ENCODE peak calls at places on chromosomes 5 and 9, in ten cellular contexts. H, N, T, X, F, I, D, W, E and Q are unnamed samples.

GRCh38 chr5:14305045-14305444 is 161.9 kb downstream of the TRIO start:
- DNase-seq in H (peak), N (no peak), T (no peak), X (no peak), F (peak), I (no peak), D (no peak), W (no peak), E (no peak), Q (peak)

GRCh38 chr9:101269596-101270324 is 115.0 kb downstream of the BAAT start:
- DNase-seq in H (no peak), N (no peak), T (no peak), X (no peak), F (no peak), I (no peak), D (no peak), W (no peak), E (no peak), Q (no peak)

GRCh38 chr9:134496413-134497282 is 145.0 kb upstream of the COL5A1 start:
- DNase-seq in H (no peak), N (no peak), T (no peak), X (no peak), F (peak), I (no peak), D (peak), W (no peak), E (no peak), Q (no peak)

GRCh38 chr5:91024160-91024559 is 359.0 kb downstream of the ARRDC3 start:
- DNase-seq in H (no peak), N (no peak), T (no peak), X (no peak), F (no peak), I (no peak), D (no peak), W (no peak), E (no peak), Q (no peak)

GRCh38 chr5:90293931-90294330 is 115.6 kb downstream of the CETN3 start:
- DNase-seq in H (peak), N (no peak), T (no peak), X (no peak), F (peak), I (no peak), D (no peak), W (no peak), E (no peak), Q (no peak)

GRCh38 chr5:67887648-67888047 is 327.9 kb upstream of the PIK3R1 start:
- DNase-seq in H (no peak), N (no peak), T (no peak), X (no peak), F (no peak), I (no peak), D (no peak), W (no peak), E (no peak), Q (no peak)

GRCh38 chr5:164346785-164347630 is 841.6 kb downstream of the MAT2B start:
- DNase-seq in H (no peak), N (no peak), T (no peak), X (no peak), F (no peak), I (no peak), D (no peak), W (no peak), E (no peak), Q (no peak)

GRCh38 chr5:111734013-111734412 is 23.0 kb downstream of the NREP start:
- DNase-seq in H (peak), N (no peak), T (no peak), X (no peak), F (peak), I (no peak), D (no peak), W (no peak), E (no peak), Q (no peak)

GRCh38 chr5:141965071-141965470 is 3.8 kb upstream of the RNF14 start:
- DNase-seq in H (no peak), N (no peak), T (no peak), X (no peak), F (no peak), I (no peak), D (no peak), W (no peak), E (no peak), Q (no peak)

GRCh38 chr9:109574061-109574882 is 76.2 kb upstream of the PTPN3 start:
- DNase-seq in H (peak), N (peak), T (no peak), X (peak), F (peak), I (no peak), D (no peak), W (no peak), E (peak), Q (peak)

GRCh38 chr9:109568089-109568488 is 70.0 kb upstream of the PTPN3 start:
- DNase-seq in H (no peak), N (no peak), T (no peak), X (no peak), F (no peak), I (no peak), D (no peak), W (no peak), E (no peak), Q (no peak)

DNA sequence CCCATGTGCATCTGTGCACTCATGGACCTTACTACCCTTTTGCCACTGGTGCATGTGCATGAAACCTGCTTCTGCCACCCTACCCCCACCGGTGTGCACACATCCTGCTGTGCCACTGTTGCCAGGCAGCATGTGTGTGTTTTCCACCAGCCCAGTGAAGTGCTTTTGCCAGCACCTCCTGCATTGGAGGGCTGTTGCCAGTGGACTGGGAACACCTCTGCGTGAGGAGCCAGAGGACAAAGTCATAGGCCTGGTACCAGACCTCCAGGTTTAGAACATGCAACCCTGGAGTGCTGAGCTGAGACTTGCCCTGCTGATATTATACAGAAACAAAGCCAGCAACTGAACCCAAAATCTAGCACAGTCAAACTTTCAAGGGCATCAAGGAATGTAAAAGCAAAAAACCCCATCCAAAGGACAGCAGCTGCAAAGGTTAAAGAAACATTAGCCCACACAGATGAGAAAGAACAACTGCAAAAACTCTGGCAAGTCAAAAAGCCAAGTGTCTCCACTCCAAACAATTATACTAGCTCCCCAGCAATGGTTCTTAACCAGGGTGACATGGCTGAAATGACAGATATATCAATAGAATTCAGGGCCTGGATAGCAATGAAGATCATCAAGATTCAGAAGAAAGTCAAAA is 70.6 kb upstream of the PTPN3 start:
- DNase-seq in H (no peak), N (no peak), T (no peak), X (no peak), F (no peak), I (no peak), D (no peak), W (no peak), E (no peak), Q (no peak)
- H3K27ac ChIP-seq in H (no peak), N (no peak), T (no peak), X (no peak), F (no peak), I (no peak), D (no peak), W (no peak), E (no peak), Q (no peak)

GRCh38 chr9:22990349-22990748 is 543.7 kb downstream of the DMRTA1 start:
- DNase-seq in H (no peak), N (no peak), T (no peak), X (no peak), F (no peak), I (no peak), D (no peak), W (no peak), E (no peak), Q (no peak)

DNA sequence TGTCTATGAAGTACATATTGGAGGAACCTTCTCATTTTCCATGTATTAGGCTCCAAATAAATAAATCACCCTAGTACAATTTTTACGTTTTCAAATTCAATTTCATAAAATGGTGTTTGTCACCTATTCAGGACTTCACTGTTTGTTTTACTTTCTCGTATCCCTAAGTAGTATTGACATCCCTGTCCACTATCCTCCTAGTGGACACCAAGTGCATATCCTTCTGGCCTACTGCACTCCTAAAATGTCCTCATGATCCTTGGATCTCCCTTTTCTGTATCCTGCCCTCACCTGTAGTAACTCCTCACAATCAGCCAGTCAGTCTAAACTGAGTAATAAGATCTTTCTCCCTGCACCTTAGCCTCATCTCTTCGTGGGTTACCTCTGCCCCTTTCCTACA is 539.9 kb downstream of the DMRTA1 start:
- DNase-seq in H (no peak), N (no peak), T (no peak), X (no peak), F (no peak), I (no peak), D (no peak), W (no peak), E (no peak), Q (no peak)
- TF ChIP-seq CTCF in H (no peak), N (no peak), T (no peak), X (no peak), F (peak), I (no peak), D (no peak), W (no peak), E (no peak), Q (no peak)

GRCh38 chr5:79346420-79346824 is 110.5 kb downstream of the JMY start:
- DNase-seq in H (peak), N (no peak), T (no peak), X (no peak), F (peak), I (no peak), D (no peak), W (no peak), E (no peak), Q (peak)

GRCh38 chr5:79349047-79349446 is 113.1 kb downstream of the JMY start:
- DNase-seq in H (peak), N (no peak), T (no peak), X (no peak), F (no peak), I (no peak), D (no peak), W (no peak), E (no peak), Q (peak)
- H3K27ac ChIP-seq in H (no peak), N (no peak), T (no peak), X (no peak), F (no peak), I (no peak), D (no peak), W (no peak), E (no peak), Q (no peak)

GRCh38 chr5:62457071-62457470 is 44.5 kb downstream of the IPO11 start:
- DNase-seq in H (peak), N (no peak), T (no peak), X (no peak), F (no peak), I (no peak), D (no peak), W (no peak), E (no peak), Q (peak)

GRCh38 chr5:62461561-62461960 is 49.0 kb downstream of the IPO11 start:
- DNase-seq in H (no peak), N (no peak), T (no peak), X (no peak), F (no peak), I (no peak), D (no peak), W (no peak), E (no peak), Q (no peak)

GRCh38 chr5:62466228-62466627 is 53.7 kb downstream of the IPO11 start:
- DNase-seq in H (no peak), N (no peak), T (no peak), X (no peak), F (peak), I (no peak), D (no peak), W (no peak), E (no peak), Q (no peak)

GRCh38 chr5:62460578-62460983 is 48.0 kb downstream of the IPO11 start:
- DNase-seq in H (peak), N (no peak), T (no peak), X (no peak), F (peak), I (no peak), D (no peak), W (no peak), E (no peak), Q (peak)
- TF ChIP-seq CTCF in H (peak), N (peak), T (peak), X (peak), F (peak), I (peak), D (peak), W (peak), E (peak), Q (peak)

GRCh38 chr5:139636207-139636792 is 11.8 kb upstream of the CXXC5 start:
- DNase-seq in H (peak), N (no peak), T (peak), X (peak), F (no peak), I (no peak), D (peak), W (no peak), E (peak), Q (no peak)

GRCh38 chr5:139638090-139638735 is 9.9 kb upstream of the CXXC5 start:
- DNase-seq in H (no peak), N (peak), T (no peak), X (no peak), F (peak), I (peak), D (peak), W (peak), E (peak), Q (no peak)

GRCh38 chr5:139635606-139636206 is 12.4 kb upstream of the CXXC5 start:
- DNase-seq in H (peak), N (no peak), T (no peak), X (no peak), F (peak), I (peak), D (peak), W (peak), E (peak), Q (peak)

GRCh38 chr5:139637438-139638089 is 10.6 kb upstream of the CXXC5 start:
- DNase-seq in H (peak), N (peak), T (peak), X (no peak), F (peak), I (peak), D (peak), W (peak), E (peak), Q (no peak)

GRCh38 chr5:139636975-139637408 is 11.2 kb upstream of the CXXC5 start:
- DNase-seq in H (peak), N (no peak), T (peak), X (peak), F (peak), I (no peak), D (no peak), W (no peak), E (no peak), Q (no peak)
- H3K27ac ChIP-seq in H (no peak), N (peak), T (no peak), X (peak), F (no peak), I (peak), D (peak), W (no peak), E (peak), Q (no peak)

GRCh38 chr5:134227259-134227658 is 1.4 kb upstream of the PPP2CA start:
- DNase-seq in H (peak), N (peak), T (no peak), X (no peak), F (no peak), I (peak), D (peak), W (peak), E (peak), Q (no peak)
- TF ChIP-seq CTCF in H (peak), N (peak), T (no peak), X (no peak), F (no peak), I (no peak), D (peak), W (no peak), E (no peak), Q (no peak)

GRCh38 chr9:106797299-106797698 is 65.7 kb upstream of the ZNF462 start:
- DNase-seq in H (no peak), N (no peak), T (no peak), X (no peak), F (peak), I (no peak), D (peak), W (no peak), E (no peak), Q (no peak)

GRCh38 chr9:106799146-106799545 is 63.8 kb upstream of the ZNF462 start:
- DNase-seq in H (peak), N (no peak), T (no peak), X (no peak), F (peak), I (no peak), D (no peak), W (no peak), E (no peak), Q (peak)

GRCh38 chr9:106800691-106801090 is 62.3 kb upstream of the ZNF462 start:
- DNase-seq in H (no peak), N (no peak), T (no peak), X (no peak), F (no peak), I (no peak), D (no peak), W (no peak), E (no peak), Q (no peak)

GRCh38 chr9:106798021-106798799 is 64.8 kb upstream of the ZNF462 start:
- DNase-seq in H (no peak), N (no peak), T (no peak), X (no peak), F (no peak), I (no peak), D (no peak), W (no peak), E (no peak), Q (no peak)

GRCh38 chr9:106796771-106797170 is 66.2 kb upstream of the ZNF462 start:
- DNase-seq in H (no peak), N (no peak), T (no peak), X (no peak), F (no peak), I (no peak), D (no peak), W (no peak), E (no peak), Q (no peak)
- H3K27ac ChIP-seq in H (no peak), N (no peak), T (no peak), X (no peak), F (no peak), I (peak), D (no peak), W (no peak), E (no peak), Q (no peak)

DNA sequence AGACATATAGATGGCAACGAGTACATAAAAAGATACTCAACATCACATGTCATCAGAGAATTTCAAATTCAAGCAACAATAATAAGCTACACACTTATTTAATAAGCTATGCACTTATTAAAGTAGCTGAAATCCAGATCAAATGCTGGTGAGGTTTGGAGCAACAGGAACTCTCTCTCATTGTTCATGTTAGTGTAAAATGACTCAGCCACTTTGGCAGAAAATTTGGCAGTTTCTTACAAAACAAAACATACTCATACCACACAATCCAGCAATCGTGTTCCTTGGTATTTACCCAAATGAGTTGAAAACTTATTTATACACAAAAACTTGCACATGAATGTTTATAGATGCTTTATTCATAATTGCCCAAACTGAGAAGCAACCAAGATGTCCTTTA is 131.5 kb upstream of the NFIL3 start:
- DNase-seq in H (no peak), N (no peak), T (no peak), X (no peak), F (peak), I (no peak), D (no peak), W (no peak), E (no peak), Q (no peak)
- TF ChIP-seq CTCF in H (no peak), N (no peak), T (no peak), X (no peak), F (no peak), I (no peak), D (no peak), W (no peak), E (no peak), Q (no peak)

GRCh38 chr9:137678202-137678601 is 59.4 kb downstream of the EHMT1 start:
- DNase-seq in H (no peak), N (no peak), T (no peak), X (no peak), F (no peak), I (no peak), D (no peak), W (no peak), E (no peak), Q (no peak)

GRCh38 chr9:137679249-137679648 is 60.4 kb downstream of the EHMT1 start:
- DNase-seq in H (no peak), N (no peak), T (no peak), X (peak), F (no peak), I (no peak), D (peak), W (no peak), E (no peak), Q (no peak)

GRCh38 chr9:137674307-137675305 is 55.8 kb downstream of the EHMT1 start:
- DNase-seq in H (no peak), N (peak), T (no peak), X (no peak), F (no peak), I (no peak), D (peak), W (no peak), E (no peak), Q (no peak)

GRCh38 chr9:137679695-137680305 is 61.0 kb downstream of the EHMT1 start:
- DNase-seq in H (no peak), N (no peak), T (no peak), X (no peak), F (no peak), I (no peak), D (no peak), W (no peak), E (no peak), Q (no peak)

GRCh38 chr9:137676998-137677397 is 58.2 kb downstream of the EHMT1 start:
- DNase-seq in H (no peak), N (no peak), T (no peak), X (no peak), F (no peak), I (no peak), D (peak), W (no peak), E (no peak), Q (no peak)
- H3K27ac ChIP-seq in H (no peak), N (no peak), T (no peak), X (no peak), F (no peak), I (no peak), D (no peak), W (no peak), E (no peak), Q (peak)

GRCh38 chr9:108443741-108444140 is 412.0 kb downstream of the ACTL7B start:
- DNase-seq in H (peak), N (no peak), T (no peak), X (no peak), F (peak), I (no peak), D (no peak), W (no peak), E (no peak), Q (peak)
- TF ChIP-seq CTCF in H (peak), N (no peak), T (no peak), X (no peak), F (no peak), I (no peak), D (peak), W (peak), E (no peak), Q (no peak)